ENCODE peak calls at places on chromosomes 5 and 9, in nine cellular contexts. N is endodermal cell; A is CD8-positive, alpha-beta T cell; G is psoas muscle; U is fibroblast of villous mesenchyme; X is ascending aorta; T is K562; D is PC-9; P is PC-3. M is an unnamed sample.

GRCh38 chr5:113281194-113281593 is 153.6 kb downstream of the TSSK1B start:
- DNase-seq in P (no peak), X (no peak), G (no peak), N (no peak), A (no peak), D (no peak), T (no peak), U (no peak), M (no peak)

GRCh38 chr5:95027151-95027721 is 257.7 kb downstream of the MCTP1 start:
- DNase-seq in G (no peak), P (no peak), T (no peak), U (peak; percentile 6), D (no peak), X (no peak), A (no peak), N (no peak), M (no peak)

GRCh38 chr5:139475865-139476651 is 5.3 kb downstream of the SMIM33 start:
- DNase-seq in U (no peak), G (no peak), A (no peak), T (no peak), X (no peak), D (no peak), N (no peak), P (no peak), M (no peak)

GRCh38 chr9:80899208-80899607 is 790.1 kb downstream of the TLE1 start:
- DNase-seq in D (no peak), N (no peak), U (peak; percentile 3), X (no peak), T (no peak), A (no peak), G (no peak), P (peak; percentile 77), M (peak; percentile 17)

GRCh38 chr5:127518319-127518621 is 830 bp downstream of the PRRC1 start:
- DNase-seq in N (no peak), A (no peak), P (peak; percentile 57), T (no peak), D (no peak), G (no peak), X (no peak), U (peak; percentile 74), M (peak; percentile 70)

GRCh38 chr9:19148170-19148569 is 20.9 kb upstream of the PLIN2 start:
- DNase-seq in P (no peak), U (no peak), T (no peak), D (no peak), G (no peak), N (no peak), X (no peak), A (no peak), M (peak; percentile 67)

GRCh38 chr9:78821126-78821822 is 524.3 kb downstream of the PSAT1 start:
- DNase-seq in U (peak; percentile 45), G (no peak), T (peak; percentile 4), P (peak; percentile 65), X (no peak), A (no peak), D (no peak), N (no peak), M (peak; percentile 48)

GRCh38 chr9:78213696-78214095 is 22.2 kb upstream of the CEP78 start:
- DNase-seq in U (peak; percentile 23), P (peak; percentile 18), N (no peak), T (no peak), X (no peak), D (no peak), A (no peak), G (no peak), M (peak; percentile 55)

DNA sequence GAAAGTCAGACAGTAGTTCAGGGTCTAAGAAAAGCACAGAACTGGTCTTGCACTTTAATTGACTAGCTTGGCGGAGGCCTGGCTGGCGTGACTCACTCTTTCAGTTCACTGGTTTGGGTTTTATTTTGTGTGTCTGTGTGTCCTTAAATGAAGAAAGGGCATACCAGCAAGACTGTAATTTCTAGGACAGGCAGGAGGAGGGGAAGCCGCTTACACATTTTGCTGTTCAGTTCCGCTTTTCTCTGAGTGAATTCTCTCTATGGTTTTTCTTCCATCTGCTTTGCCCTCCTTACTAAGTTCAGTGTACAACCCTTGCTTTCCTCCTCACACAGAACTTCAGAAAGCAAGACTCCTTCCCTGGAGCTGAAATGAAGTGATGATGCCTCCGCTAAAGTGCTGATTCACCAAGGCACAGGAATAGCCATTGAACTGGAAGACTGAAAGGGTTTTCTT is 150.8 kb downstream of the MEF2C start:
- DNase-seq in X (peak; percentile 44), U (peak; percentile 19), A (no peak), T (no peak), D (no peak), G (peak; percentile 54), N (no peak), P (no peak), M (peak; percentile 27)
- H3K4me3 ChIP-seq in X (peak overlapping the region; percentile 49), U (no peak overlapping the region), A (no peak overlapping the region), T (no peak overlapping the region), D (no peak overlapping the region), G (no peak overlapping the region), N (no peak overlapping the region), P (no peak overlapping the region), M (no peak overlapping the region)

GRCh38 chr5:82418608-82418950 is 140.4 kb upstream of the RPS23 start:
- DNase-seq in N (no peak), T (no peak), U (no peak), G (no peak), D (no peak), X (no peak), A (no peak), P (no peak), M (no peak)

GRCh38 chr5:82422751-82423181 is 144.6 kb upstream of the RPS23 start:
- DNase-seq in N (no peak), D (no peak), P (no peak), X (no peak), A (no peak), T (peak; percentile 83), G (no peak), U (peak; percentile 31), M (peak; percentile 58)

GRCh38 chr5:82419559-82420332 is 141.6 kb upstream of the RPS23 start:
- DNase-seq in U (no peak), G (no peak), N (no peak), T (no peak), P (no peak), D (no peak), X (no peak), A (no peak), M (no peak)

GRCh38 chr5:82422001-82422740 is 144.0 kb upstream of the RPS23 start:
- DNase-seq in D (no peak), G (no peak), X (no peak), T (peak; percentile 58), A (no peak), P (no peak), U (peak; percentile 34), N (no peak), M (no peak)

GRCh38 chr5:82421119-82421518 is 143.0 kb upstream of the RPS23 start:
- DNase-seq in P (peak; percentile 98), T (peak; percentile 49), X (no peak), G (no peak), A (no peak), N (no peak), U (peak; percentile 80), D (peak; percentile 73), M (peak; percentile 84)
- H3K4me3 ChIP-seq in P (no peak overlapping the region), T (no peak overlapping the region), X (no peak overlapping the region), G (no peak overlapping the region), A (no peak overlapping the region), N (no peak overlapping the region), U (no peak overlapping the region), D (no peak overlapping the region), M (no peak overlapping the region)

GRCh38 chr5:4938941-4939546 is 201.1 kb upstream of the ADAMTS16 start:
- DNase-seq in U (no peak), T (no peak), A (no peak), N (no peak), X (no peak), D (no peak), P (no peak), G (no peak), M (no peak)

GRCh38 chr5:4942831-4943178 is 197.3 kb upstream of the ADAMTS16 start:
- DNase-seq in P (no peak), D (no peak), X (no peak), G (no peak), U (no peak), A (no peak), N (peak; percentile 74), T (no peak), M (no peak)

GRCh38 chr5:4945296-4945695 is 194.8 kb upstream of the ADAMTS16 start:
- DNase-seq in N (no peak), X (no peak), P (no peak), D (no peak), A (no peak), G (no peak), U (no peak), T (no peak), M (no peak)

GRCh38 chr5:4947106-4947505 is 193.0 kb upstream of the ADAMTS16 start:
- DNase-seq in T (no peak), D (no peak), N (no peak), A (no peak), G (no peak), X (no peak), U (no peak), P (no peak), M (no peak)

DNA sequence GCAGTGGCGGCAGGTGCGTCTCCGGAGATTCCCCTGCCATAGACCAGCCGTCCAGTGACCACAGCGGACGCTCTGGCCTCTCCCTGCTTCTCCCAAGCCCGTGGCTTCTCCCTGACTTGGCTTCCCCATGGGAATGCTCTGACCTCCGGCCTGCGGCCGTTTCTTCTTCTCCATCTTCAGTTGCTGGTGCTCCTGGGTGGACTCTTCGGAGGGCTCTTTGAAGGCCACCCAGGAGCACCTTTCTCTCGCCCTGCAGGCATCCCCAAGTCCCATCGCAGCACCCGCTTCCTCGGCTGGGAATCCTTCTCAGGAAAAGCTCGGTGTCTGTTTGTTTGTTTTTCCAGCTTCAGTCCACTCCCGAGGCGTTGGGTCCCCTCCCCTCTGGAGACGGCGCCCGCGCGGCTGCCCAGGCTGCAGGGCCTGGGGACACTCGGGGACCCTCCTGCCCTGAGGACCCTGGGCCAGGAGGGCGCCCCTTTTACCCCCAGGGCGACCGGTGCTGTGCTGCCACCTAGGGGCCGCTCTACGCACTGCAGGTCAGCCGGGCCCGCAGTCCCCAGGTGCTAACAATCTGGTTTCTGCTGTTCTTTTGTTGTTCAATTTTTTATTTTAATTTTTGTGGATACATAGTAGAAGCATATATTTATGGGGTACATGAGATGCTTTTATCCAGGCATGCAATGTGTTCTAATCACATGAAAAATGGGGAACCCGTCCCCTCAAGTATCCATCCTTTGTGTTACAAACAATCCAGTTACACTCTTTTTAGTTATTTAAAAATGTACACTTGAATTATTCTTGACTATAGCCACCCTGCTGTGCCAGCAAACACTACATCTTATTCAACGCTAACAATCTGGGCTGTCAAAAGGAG is 197.9 kb upstream of the ADAMTS16 start:
- DNase-seq in D (no peak), X (no peak), A (no peak), P (peak; percentile 9), G (peak; percentile 57), N (peak; percentile 86), U (no peak), T (peak; percentile 29), M (no peak)
- H3K4me3 ChIP-seq in D (no peak overlapping the region), X (no peak overlapping the region), A (no peak overlapping the region), P (no peak overlapping the region), G (no peak overlapping the region), N (no peak overlapping the region), U (no peak overlapping the region), T (no peak overlapping the region), M (no peak overlapping the region)

DNA sequence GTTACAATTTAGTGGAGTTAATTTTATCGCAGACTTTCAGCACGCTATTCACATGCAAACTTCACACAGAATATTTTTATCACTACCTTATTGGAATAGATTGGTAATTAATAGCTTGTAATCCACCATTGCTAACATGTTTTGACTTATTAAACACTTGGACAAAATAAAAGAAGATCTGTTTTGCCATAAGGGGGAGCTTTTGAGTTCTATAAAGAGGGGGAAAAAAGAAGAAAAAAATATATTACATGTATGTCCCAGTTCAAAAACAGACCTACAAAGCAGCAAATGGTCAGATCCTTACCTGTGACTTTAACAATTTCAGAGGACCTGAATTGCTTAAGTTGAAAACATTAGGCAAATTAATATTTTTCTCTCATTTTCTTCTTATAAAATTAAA is 1.2 kb upstream of the PAPPA start:
- DNase-seq in G (no peak), T (peak; percentile 11), N (no peak), U (no peak), D (no peak), A (no peak), P (peak; percentile 37), X (no peak), M (no peak)
- H3K4me3 ChIP-seq in G (no peak overlapping the region), T (no peak overlapping the region), N (no peak overlapping the region), U (peak overlapping the region; percentile 95), D (no peak overlapping the region), A (no peak overlapping the region), P (peak overlapping the region; percentile 9), X (peak overlapping the region; percentile 86), M (peak overlapping the region; percentile 86)